ENCODE peak calls at places on chromosomes 13 and 19, in five cellular contexts. K, T, J, F and M are unnamed samples.

GRCh38 chr19:45254044-45254531 is 3.0 kb downstream of the MARK4 start:
- DNase-seq in K (no peak), T (peak), J (no peak), F (no peak), M (no peak)

GRCh38 chr19:48206402-48207093 is 36.1 kb downstream of the ZSWIM9 start:
- DNase-seq in K (no peak), T (no peak), J (no peak), F (peak), M (no peak)

GRCh38 chr19:1992759-1993260 is 22.7 kb downstream of the BTBD2 start:
- DNase-seq in K (no peak), T (no peak), J (peak), F (no peak), M (no peak)

GRCh38 chr13:51137250-51137649 is 26.2 kb upstream of the C13orf42 start:
- DNase-seq in K (no peak), T (no peak), J (no peak), F (no peak), M (no peak)

GRCh38 chr19:12208221-12208620 is 45.3 kb downstream of the ZNF136 start:
- DNase-seq in K (no peak), T (no peak), J (no peak), F (no peak), M (no peak)

GRCh38 chr19:48608798-48609263 is 2.3 kb downstream of the SPACA4 start:
- DNase-seq in K (no peak), T (peak), J (peak), F (no peak), M (no peak)

GRCh38 chr19:51020988-51021651 is 1.6 kb upstream of the KLK10 start:
- DNase-seq in K (peak), T (no peak), J (peak), F (no peak), M (no peak)

GRCh38 chr13:77952737-77953136 is 34.1 kb upstream of the EDNRB start:
- DNase-seq in K (no peak), T (no peak), J (no peak), F (no peak), M (no peak)

GRCh38 chr13:53005631-53006030 is 23.0 kb upstream of the OLFM4 start:
- DNase-seq in K (no peak), T (no peak), J (no peak), F (no peak), M (no peak)

GRCh38 chr13:81686877-81687276 is 1346.0 kb upstream of the SPRY2 start:
- DNase-seq in K (peak), T (no peak), J (no peak), F (no peak), M (no peak)

GRCh38 chr13:114047358-114047881 is 73.5 kb upstream of the C13orf46 start:
- DNase-seq in K (peak), T (no peak), J (no peak), F (no peak), M (no peak)

GRCh38 chr13:94122300-94122699 is 357.2 kb downstream of the DCT start:
- DNase-seq in K (no peak), T (no peak), J (peak), F (no peak), M (no peak)

GRCh38 chr19:47699360-47699917 is 13.8 kb upstream of the EHD2 start:
- DNase-seq in K (peak), T (peak), J (peak), F (no peak), M (no peak)

GRCh38 chr19:10717054-10717355 is 874 bp upstream of the DNM2 start:
- DNase-seq in K (no peak), T (no peak), J (no peak), F (no peak), M (no peak)

GRCh38 chr19:55251296-55252081 is 7.3 kb downstream of the PPP6R1 start:
- DNase-seq in K (peak), T (peak), J (peak), F (no peak), M (no peak)

GRCh38 chr13:98267080-98267912 is 90.2 kb upstream of the RNF113B start:
- DNase-seq in K (peak), T (no peak), J (no peak), F (no peak), M (no peak)

GRCh38 chr13:38849316-38849715 is 141.3 kb downstream of the STOML3 start:
- DNase-seq in K (peak), T (no peak), J (peak), F (no peak), M (no peak)

GRCh38 chr13:27847669-27848068 is 55.4 kb downstream of the GSX1 start:
- DNase-seq in K (no peak), T (no peak), J (no peak), F (no peak), M (no peak)

GRCh38 chr19:10612515-10613119 is 12.7 kb upstream of the SLC44A2 start:
- DNase-seq in K (no peak), T (no peak), J (no peak), F (peak), M (no peak)

GRCh38 chr13:27476943-27477681 is 26.7 kb upstream of the MTIF3 start:
- DNase-seq in K (peak), T (no peak), J (peak), F (no peak), M (no peak)

GRCh38 chr13:26727122-26727521 is 33.5 kb downstream of the GPR12 start:
- DNase-seq in K (no peak), T (no peak), J (no peak), F (no peak), M (no peak)

GRCh38 chr19:35048911-35049411 is 7.4 kb downstream of the HPN start:
- DNase-seq in K (no peak), T (no peak), J (no peak), F (no peak), M (no peak)

GRCh38 chr13:109569938-109570711 is 216.3 kb downstream of the IRS2 start:
- DNase-seq in K (no peak), T (no peak), J (no peak), F (no peak), M (no peak)

GRCh38 chr19:49951806-49952474 is 9.0 kb downstream of the SIGLEC11 start:
- DNase-seq in K (no peak), T (no peak), J (no peak), F (no peak), M (peak)

GRCh38 chr19:11530432-11530831 is 1.5 kb upstream of the ECSIT start:
- DNase-seq in K (peak), T (no peak), J (peak), F (peak), M (no peak)

GRCh38 chr19:54001496-54001895 is 10.1 kb downstream of the CACNG6 start:
- DNase-seq in K (no peak), T (no peak), J (no peak), F (no peak), M (no peak)

GRCh38 chr13:34951528-34951927 is 9.5 kb downstream of the NBEA start:
- DNase-seq in K (no peak), T (no peak), J (no peak), F (no peak), M (no peak)

GRCh38 chr19:1253514-1254080 is 5.2 kb downstream of the MIDN start:
- DNase-seq in K (no peak), T (no peak), J (peak), F (peak), M (no peak)

GRCh38 chr13:28754698-28755545 is 36.2 kb upstream of the SLC46A3 start:
- DNase-seq in K (peak), T (no peak), J (peak), F (no peak), M (no peak)

GRCh38 chr19:55441692-55442321 is 1.3 kb downstream of the SHISA7 start:
- DNase-seq in K (no peak), T (no peak), J (no peak), F (no peak), M (no peak)

GRCh38 chr19:1001538-1002166 is 1.4 kb downstream of the GRIN3B start:
- DNase-seq in K (peak), T (peak), J (peak), F (peak), M (no peak)